ENCODE peak calls at places on chromosome 22, in eight cellular contexts. S, U, K, H, E, I, C and F are unnamed samples.

GRCh38 chr22:20583471-20583922 is 76.1 kb downstream of the MED15 start:
- DNase-seq in S (no peak), U (no peak), K (no peak), H (peak), E (no peak), I (no peak), C (no peak), F (no peak)

GRCh38 chr22:49561976-49562375 is 265.7 kb downstream of the BRD1 start:
- DNase-seq in S (no peak), U (peak), K (no peak), H (no peak), E (no peak), I (no peak), C (no peak), F (no peak)

GRCh38 chr22:49938565-49939136 is 20.2 kb downstream of the CRELD2 start:
- DNase-seq in S (no peak), U (no peak), K (no peak), H (no peak), E (no peak), I (no peak), C (no peak), F (no peak)

GRCh38 chr22:32717337-32718240 is 83.9 kb upstream of the TIMP3 start:
- DNase-seq in S (no peak), U (no peak), K (no peak), H (peak), E (no peak), I (peak), C (no peak), F (no peak)

GRCh38 chr22:19890502-19891349 is 36.1 kb upstream of the GNB1L start:
- DNase-seq in S (no peak), U (no peak), K (no peak), H (no peak), E (no peak), I (peak), C (no peak), F (no peak)

GRCh38 chr22:29071261-29072045 is 1.4 kb upstream of the KREMEN1 start:
- DNase-seq in S (peak), U (no peak), K (peak), H (peak), E (no peak), I (peak), C (no peak), F (no peak)

GRCh38 chr22:39457546-39458442 is 982 bp downstream of the MGAT3 start:
- DNase-seq in S (no peak), U (no peak), K (no peak), H (no peak), E (no peak), I (no peak), C (no peak), F (no peak)

GRCh38 chr22:37618072-37618656 is 9.5 kb downstream of the GGA1 start:
- DNase-seq in S (no peak), U (no peak), K (no peak), H (no peak), E (no peak), I (no peak), C (no peak), F (no peak)

GRCh38 chr22:33299245-33299956 is 241.2 kb upstream of the SYN3 start:
- DNase-seq in S (no peak), U (no peak), K (no peak), H (no peak), E (no peak), I (no peak), C (no peak), F (no peak)

GRCh38 chr22:40387758-40388157 is 17.4 kb downstream of the SGSM3 start:
- DNase-seq in S (no peak), U (no peak), K (peak), H (no peak), E (no peak), I (no peak), C (no peak), F (no peak)

GRCh38 chr22:30408388-30409101 is 11.7 kb downstream of the SEC14L2 start:
- DNase-seq in S (peak), U (no peak), K (peak), H (no peak), E (no peak), I (no peak), C (no peak), F (no peak)

GRCh38 chr22:27886843-27887151 is 32.3 kb downstream of the PITPNB start:
- DNase-seq in S (no peak), U (no peak), K (no peak), H (no peak), E (no peak), I (no peak), C (no peak), F (no peak)

GRCh38 chr22:48579915-48580279 is 1247.8 kb downstream of the BRD1 start:
- DNase-seq in S (no peak), U (no peak), K (no peak), H (no peak), E (no peak), I (no peak), C (no peak), F (no peak)

GRCh38 chr22:26845016-26845728 is 187.8 kb downstream of the MIAT start:
- DNase-seq in S (no peak), U (no peak), K (no peak), H (no peak), E (no peak), I (peak), C (no peak), F (no peak)

GRCh38 chr22:47629273-47629711 is 866.8 kb downstream of the TBC1D22A start:
- DNase-seq in S (no peak), U (no peak), K (no peak), H (no peak), E (no peak), I (no peak), C (no peak), F (no peak)

GRCh38 chr22:41178425-41178975 is 26.6 kb upstream of the L3MBTL2 start:
- DNase-seq in S (no peak), U (peak), K (no peak), H (peak), E (no peak), I (no peak), C (no peak), F (no peak)

GRCh38 chr22:46991666-46992065 is 229.2 kb downstream of the TBC1D22A start:
- DNase-seq in S (no peak), U (no peak), K (no peak), H (no peak), E (no peak), I (no peak), C (no peak), F (no peak)

GRCh38 chr22:25475554-25476022 is 88.9 kb upstream of the GRK3 start:
- DNase-seq in S (no peak), U (no peak), K (no peak), H (no peak), E (no peak), I (no peak), C (peak), F (peak)